ENCODE peak calls at places on chromosomes 4 and X, in six cellular contexts. One of them, this sample, is unnamed.

GRCh38 chrX:13761606-13762005 is 27.1 kb downstream of the OFD1 start:
- DNase-seq in body of pancreas: no peak
- DNase-seq in heart left ventricle: no peak
- DNase-seq in uterus: no peak
- DNase-seq in fibroblast of lung: no peak
- DNase-seq in transverse colon: no peak
- DNase-seq in this sample: no peak

GRCh38 chr4:14607578-14607977 is 394.7 kb upstream of the CPEB2 start:
- DNase-seq in body of pancreas: no peak
- DNase-seq in heart left ventricle: no peak
- DNase-seq in uterus: no peak
- DNase-seq in fibroblast of lung: no peak
- DNase-seq in transverse colon: no peak
- DNase-seq in this sample: no peak

GRCh38 chr4:72505314-72505744 is 63.7 kb downstream of the ADAMTS3 start:
- DNase-seq in body of pancreas: no peak
- DNase-seq in heart left ventricle: no peak
- DNase-seq in uterus: peak; percentile 19
- DNase-seq in fibroblast of lung: peak; percentile 56
- DNase-seq in transverse colon: no peak
- DNase-seq in this sample: peak; percentile 44

GRCh38 chrX:101108293-101108692 is 10.3 kb downstream of the CENPI start:
- DNase-seq in body of pancreas: no peak
- DNase-seq in heart left ventricle: no peak
- DNase-seq in uterus: no peak
- DNase-seq in fibroblast of lung: peak; percentile 43
- DNase-seq in transverse colon: no peak
- DNase-seq in this sample: no peak

GRCh38 chr4:60344908-60345307 is 855.2 kb upstream of the ADGRL3 start:
- DNase-seq in body of pancreas: no peak
- DNase-seq in heart left ventricle: no peak
- DNase-seq in uterus: no peak
- DNase-seq in fibroblast of lung: no peak
- DNase-seq in transverse colon: no peak
- DNase-seq in this sample: no peak

GRCh38 chr4:158010346-158010745 is 162.5 kb downstream of the GASK1B start:
- DNase-seq in body of pancreas: no peak
- DNase-seq in heart left ventricle: no peak
- DNase-seq in uterus: no peak
- DNase-seq in fibroblast of lung: peak; percentile 36
- DNase-seq in transverse colon: no peak
- DNase-seq in this sample: no peak

GRCh38 chrX:2607113-2607512 is 84.0 kb upstream of the CD99 start:
- DNase-seq in body of pancreas: no peak
- DNase-seq in heart left ventricle: no peak
- DNase-seq in uterus: no peak
- DNase-seq in fibroblast of lung: no peak
- DNase-seq in transverse colon: no peak
- DNase-seq in this sample: no peak

GRCh38 chrX:17459008-17459407 is 84.0 kb downstream of the NHS start:
- DNase-seq in body of pancreas: peak; percentile 7
- DNase-seq in heart left ventricle: peak; percentile 17
- DNase-seq in uterus: peak; percentile 51
- DNase-seq in fibroblast of lung: peak; percentile 88
- DNase-seq in transverse colon: no peak
- DNase-seq in this sample: peak; percentile 76

GRCh38 chrX:43333543-43333942 is 322.6 kb upstream of the MAOA start:
- DNase-seq in body of pancreas: no peak
- DNase-seq in heart left ventricle: no peak
- DNase-seq in uterus: no peak
- DNase-seq in fibroblast of lung: no peak
- DNase-seq in transverse colon: no peak
- DNase-seq in this sample: no peak

GRCh38 chr4:127788517-127788916 is 6.4 kb downstream of the HSPA4L start:
- DNase-seq in body of pancreas: no peak
- DNase-seq in heart left ventricle: no peak
- DNase-seq in uterus: no peak
- DNase-seq in fibroblast of lung: no peak
- DNase-seq in transverse colon: no peak
- DNase-seq in this sample: no peak

GRCh38 chr4:177051473-177052060 is 258.1 kb upstream of the NEIL3 start:
- DNase-seq in body of pancreas: peak; percentile 41
- DNase-seq in heart left ventricle: no peak
- DNase-seq in uterus: no peak
- DNase-seq in fibroblast of lung: no peak
- DNase-seq in transverse colon: peak; percentile 7
- DNase-seq in this sample: no peak

GRCh38 chr4:71186566-71187398 is 152.0 kb upstream of the SLC4A4 start:
- DNase-seq in body of pancreas: peak; percentile 44
- DNase-seq in heart left ventricle: peak; percentile 72
- DNase-seq in uterus: no peak
- DNase-seq in fibroblast of lung: peak; percentile 63
- DNase-seq in transverse colon: peak; percentile 74
- DNase-seq in this sample: no peak

GRCh38 chr4:8403173-8403753 is 37.3 kb downstream of the ACOX3 start:
- DNase-seq in body of pancreas: peak; percentile 79
- DNase-seq in heart left ventricle: peak; percentile 88
- DNase-seq in uterus: peak; percentile 85
- DNase-seq in fibroblast of lung: peak; percentile 61
- DNase-seq in transverse colon: peak; percentile 75
- DNase-seq in this sample: peak; percentile 87

GRCh38 chr4:128512767-128513322 is 225.2 kb upstream of the PGRMC2 start:
- DNase-seq in body of pancreas: no peak
- DNase-seq in heart left ventricle: no peak
- DNase-seq in uterus: no peak
- DNase-seq in fibroblast of lung: peak; percentile 26
- DNase-seq in transverse colon: no peak
- DNase-seq in this sample: no peak

GRCh38 chr4:177713454-177713853 is 271.2 kb upstream of the AGA start:
- DNase-seq in body of pancreas: no peak
- DNase-seq in heart left ventricle: no peak
- DNase-seq in uterus: no peak
- DNase-seq in fibroblast of lung: no peak
- DNase-seq in transverse colon: no peak
- DNase-seq in this sample: no peak

GRCh38 chr4:188023682-188024081 is 28.1 kb downstream of the ZFP42 start:
- DNase-seq in body of pancreas: no peak
- DNase-seq in heart left ventricle: no peak
- DNase-seq in uterus: no peak
- DNase-seq in fibroblast of lung: peak; percentile 16
- DNase-seq in transverse colon: no peak
- DNase-seq in this sample: no peak
- H3K27me3 ChIP-seq in body of pancreas: no peaks in the 10 kb centered on the region
- H3K27me3 ChIP-seq in heart left ventricle: no peaks in the 10 kb centered on the region
- H3K27me3 ChIP-seq in uterus: no peaks in the 10 kb centered on the region
- H3K27me3 ChIP-seq in fibroblast of lung: no peaks in the 10 kb centered on the region
- H3K27me3 ChIP-seq in transverse colon: no peaks in the 10 kb centered on the region
- H3K27me3 ChIP-seq in this sample: no peaks in the 10 kb centered on the region

DNA sequence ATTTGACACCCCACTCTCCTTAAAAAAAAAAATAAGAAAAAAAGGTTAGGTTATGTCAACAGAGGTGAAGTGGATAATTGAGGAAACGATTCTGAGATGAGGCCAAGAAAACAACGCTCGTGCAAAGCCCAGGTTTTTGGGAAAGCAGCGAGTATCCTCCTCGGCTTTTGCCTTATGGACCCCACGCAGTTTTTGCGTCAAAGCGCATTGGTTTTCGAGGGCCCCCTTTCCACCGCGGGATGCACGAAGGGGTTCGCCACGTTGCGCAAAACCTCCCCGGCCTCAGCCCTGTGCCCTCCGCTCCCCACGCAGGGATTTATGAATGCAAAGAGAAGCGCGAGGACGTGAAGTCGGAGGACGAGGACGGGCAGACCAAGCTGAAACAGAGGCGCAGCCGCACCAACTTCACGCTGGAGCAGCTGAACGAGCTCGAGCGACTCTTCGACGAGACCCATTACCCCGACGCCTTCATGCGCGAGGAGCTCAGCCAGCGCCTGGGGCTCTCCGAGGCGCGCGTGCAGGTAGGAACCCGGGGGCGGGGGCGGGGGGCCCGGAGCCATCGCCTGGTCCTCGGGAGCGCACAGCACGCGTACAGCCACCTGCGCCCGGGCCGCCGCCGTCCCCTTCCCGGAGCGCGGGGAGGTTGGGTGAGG is 3.8 kb downstream of the SHOX start:
- DNase-seq in body of pancreas: no peak
- DNase-seq in heart left ventricle: no peak
- DNase-seq in uterus: no peak
- DNase-seq in fibroblast of lung: no peak
- DNase-seq in transverse colon: no peak
- DNase-seq in this sample: no peak
- H3K27me3 ChIP-seq in body of pancreas: no peaks in the 10 kb centered on the region
- H3K27me3 ChIP-seq in heart left ventricle: peaks cover 92% of the 10 kb centered on the region
- H3K27me3 ChIP-seq in uterus: no peaks in the 10 kb centered on the region
- H3K27me3 ChIP-seq in fibroblast of lung: no peaks in the 10 kb centered on the region
- H3K27me3 ChIP-seq in transverse colon: peaks cover 92% of the 10 kb centered on the region
- H3K27me3 ChIP-seq in this sample: peaks cover 90% of the 10 kb centered on the region

GRCh38 chr4:6762244-6762615 is 20.3 kb upstream of the KIAA0232 start:
- DNase-seq in body of pancreas: no peak
- DNase-seq in heart left ventricle: no peak
- DNase-seq in uterus: no peak
- DNase-seq in fibroblast of lung: peak; percentile 61
- DNase-seq in transverse colon: no peak
- DNase-seq in this sample: no peak
- H3K27me3 ChIP-seq in body of pancreas: no peaks in the 10 kb centered on the region
- H3K27me3 ChIP-seq in heart left ventricle: no peaks in the 10 kb centered on the region
- H3K27me3 ChIP-seq in uterus: no peaks in the 10 kb centered on the region
- H3K27me3 ChIP-seq in fibroblast of lung: peaks cover 12% of the 10 kb centered on the region
- H3K27me3 ChIP-seq in transverse colon: no peaks in the 10 kb centered on the region
- H3K27me3 ChIP-seq in this sample: no peaks in the 10 kb centered on the region

GRCh38 chrX:153857348-153857903 is 27.1 kb upstream of the PDZD4 start:
- DNase-seq in body of pancreas: no peak
- DNase-seq in heart left ventricle: no peak
- DNase-seq in uterus: no peak
- DNase-seq in fibroblast of lung: no peak
- DNase-seq in transverse colon: no peak
- DNase-seq in this sample: no peak

GRCh38 chrX:153851981-153852380 is 21.6 kb upstream of the PDZD4 start:
- DNase-seq in body of pancreas: no peak
- DNase-seq in heart left ventricle: no peak
- DNase-seq in uterus: no peak
- DNase-seq in fibroblast of lung: no peak
- DNase-seq in transverse colon: no peak
- DNase-seq in this sample: no peak

GRCh38 chrX:153853902-153854267 is 23.5 kb upstream of the PDZD4 start:
- DNase-seq in body of pancreas: no peak
- DNase-seq in heart left ventricle: no peak
- DNase-seq in uterus: no peak
- DNase-seq in fibroblast of lung: no peak
- DNase-seq in transverse colon: no peak
- DNase-seq in this sample: no peak

GRCh38 chrX:153853180-153853901 is 23.0 kb upstream of the PDZD4 start:
- DNase-seq in body of pancreas: no peak
- DNase-seq in heart left ventricle: no peak
- DNase-seq in uterus: no peak
- DNase-seq in fibroblast of lung: no peak
- DNase-seq in transverse colon: no peak
- DNase-seq in this sample: no peak

GRCh38 chrX:153854702-153855101 is 24.4 kb upstream of the PDZD4 start:
- DNase-seq in body of pancreas: no peak
- DNase-seq in heart left ventricle: no peak
- DNase-seq in uterus: no peak
- DNase-seq in fibroblast of lung: no peak
- DNase-seq in transverse colon: no peak
- DNase-seq in this sample: no peak
- H3K27me3 ChIP-seq in body of pancreas: no peaks in the 10 kb centered on the region
- H3K27me3 ChIP-seq in heart left ventricle: peaks cover 80% of the 10 kb centered on the region
- H3K27me3 ChIP-seq in uterus: no peaks in the 10 kb centered on the region
- H3K27me3 ChIP-seq in fibroblast of lung: no peaks in the 10 kb centered on the region
- H3K27me3 ChIP-seq in transverse colon: no peaks in the 10 kb centered on the region
- H3K27me3 ChIP-seq in this sample: no peaks in the 10 kb centered on the region

GRCh38 chrX:64150775-64151174 is 54.7 kb downstream of the AMER1 start:
- DNase-seq in body of pancreas: no peak
- DNase-seq in heart left ventricle: no peak
- DNase-seq in uterus: no peak
- DNase-seq in fibroblast of lung: no peak
- DNase-seq in transverse colon: no peak
- DNase-seq in this sample: no peak
- H3K27me3 ChIP-seq in body of pancreas: no peaks in the 10 kb centered on the region
- H3K27me3 ChIP-seq in heart left ventricle: no peaks in the 10 kb centered on the region
- H3K27me3 ChIP-seq in uterus: no peaks in the 10 kb centered on the region
- H3K27me3 ChIP-seq in fibroblast of lung: no peaks in the 10 kb centered on the region
- H3K27me3 ChIP-seq in transverse colon: no peaks in the 10 kb centered on the region
- H3K27me3 ChIP-seq in this sample: no peaks in the 10 kb centered on the region

GRCh38 chrX:114985967-114986592 is 31.3 kb downstream of the IL13RA2 start:
- DNase-seq in body of pancreas: no peak
- DNase-seq in heart left ventricle: no peak
- DNase-seq in uterus: no peak
- DNase-seq in fibroblast of lung: no peak
- DNase-seq in transverse colon: no peak
- DNase-seq in this sample: no peak
- H3K27me3 ChIP-seq in body of pancreas: no peaks in the 10 kb centered on the region
- H3K27me3 ChIP-seq in heart left ventricle: peaks cover 4% of the 10 kb centered on the region
- H3K27me3 ChIP-seq in uterus: no peaks in the 10 kb centered on the region
- H3K27me3 ChIP-seq in fibroblast of lung: no peaks in the 10 kb centered on the region
- H3K27me3 ChIP-seq in transverse colon: no peaks in the 10 kb centered on the region
- H3K27me3 ChIP-seq in this sample: no peaks in the 10 kb centered on the region

GRCh38 chr4:16078195-16078756 is 5.5 kb downstream of the PROM1 start:
- DNase-seq in body of pancreas: no peak
- DNase-seq in heart left ventricle: no peak
- DNase-seq in uterus: no peak
- DNase-seq in fibroblast of lung: no peak
- DNase-seq in transverse colon: no peak
- DNase-seq in this sample: no peak

GRCh38 chr4:16082424-16083216 is 1.2 kb downstream of the PROM1 start:
- DNase-seq in body of pancreas: peak; percentile 55
- DNase-seq in heart left ventricle: peak; percentile 27
- DNase-seq in uterus: no peak
- DNase-seq in fibroblast of lung: peak; percentile 46
- DNase-seq in transverse colon: peak; percentile 54
- DNase-seq in this sample: peak; percentile 83

GRCh38 chr4:16083217-16084191 is at the start of gene PROM1:
- DNase-seq in body of pancreas: peak; percentile 60
- DNase-seq in heart left ventricle: peak; percentile 27
- DNase-seq in uterus: no peak
- DNase-seq in fibroblast of lung: no peak
- DNase-seq in transverse colon: peak; percentile 60
- DNase-seq in this sample: no peak

GRCh38 chr4:16079046-16079445 is 4.8 kb downstream of the PROM1 start:
- DNase-seq in body of pancreas: no peak
- DNase-seq in heart left ventricle: no peak
- DNase-seq in uterus: no peak
- DNase-seq in fibroblast of lung: peak; percentile 38
- DNase-seq in transverse colon: no peak
- DNase-seq in this sample: no peak

DNA sequence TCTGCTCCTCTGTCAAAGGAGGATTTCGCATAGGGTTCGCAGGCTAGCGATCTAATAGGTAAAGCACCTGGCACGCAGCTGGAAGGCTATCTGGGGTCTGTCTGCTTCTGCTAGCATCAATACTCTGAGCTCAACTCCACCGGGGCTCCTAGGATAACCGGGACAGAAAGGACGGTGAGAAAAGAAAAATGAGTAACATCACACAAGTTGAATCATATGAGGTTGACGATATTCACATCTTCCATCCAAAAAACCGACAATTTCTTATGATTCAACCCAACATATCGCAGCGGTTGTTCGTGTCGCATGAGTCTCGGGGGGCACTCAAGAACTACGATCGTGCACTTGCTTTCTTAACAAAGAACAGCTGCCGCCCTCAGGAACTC is 1.8 kb downstream of the PROM1 start:
- DNase-seq in body of pancreas: no peak
- DNase-seq in heart left ventricle: no peak
- DNase-seq in uterus: no peak
- DNase-seq in fibroblast of lung: no peak
- DNase-seq in transverse colon: no peak
- DNase-seq in this sample: no peak
- H3K27me3 ChIP-seq in body of pancreas: peaks cover 16% of the 10 kb centered on the region
- H3K27me3 ChIP-seq in heart left ventricle: peaks cover 49% of the 10 kb centered on the region
- H3K27me3 ChIP-seq in uterus: peaks cover 6% of the 10 kb centered on the region
- H3K27me3 ChIP-seq in fibroblast of lung: peaks cover 44% of the 10 kb centered on the region
- H3K27me3 ChIP-seq in transverse colon: peaks cover 49% of the 10 kb centered on the region
- H3K27me3 ChIP-seq in this sample: peaks cover 73% of the 10 kb centered on the region

This sample was measured in suprapubic skin.